ENCODE peak calls at places on chromosomes 2 and 18, in five cellular contexts. N is activated T-helper 2 cell treated with anti-CD3 and anti-CD28 coated beads, Interferon-gamma antibody, Interleukin-2, Interleukin-4, amounts not matched to agents 10 μg/mL and 5 μg/mL and 100 μg/mL, durations not matched to agents 14 hours and 24 hours and 36 hours; H is myocyte; Z is naive thymus-derived CD8-positive, alpha-beta T cell; S is MCF 10A. D is an unnamed sample.

GRCh38 chr2:159035790-159036411 is 67.5 kb downstream of the TANC1 start:
- DNase-seq in N (no peak), H (peak), Z (no peak), S (peak), D (no peak)

GRCh38 chr18:49016648-49017539 is 66.1 kb upstream of the SMAD7 start:
- DNase-seq in N (no peak), H (peak), Z (peak), S (peak), D (peak)

GRCh38 chr2:169716229-169716886 is 17.3 kb upstream of the KLHL23 start:
- DNase-seq in N (no peak), H (peak), Z (no peak), S (no peak), D (no peak)

GRCh38 chr2:36789181-36789804 is 92.8 kb downstream of the VIT start:
- DNase-seq in N (no peak), H (no peak), Z (no peak), S (no peak), D (no peak)

GRCh38 chr18:75544051-75544481 is 116.6 kb upstream of the SMIM21 start:
- DNase-seq in N (no peak), H (no peak), Z (no peak), S (no peak), D (no peak)

GRCh38 chr18:71239111-71239624 is 950.3 kb downstream of the SOCS6 start:
- DNase-seq in N (no peak), H (no peak), Z (no peak), S (no peak), D (no peak)

GRCh38 chr18:27608742-27609141 is 423.6 kb upstream of the CHST9 start:
- DNase-seq in N (no peak), H (no peak), Z (no peak), S (peak), D (no peak)

GRCh38 chr2:72950558-72951255 is 33.4 kb downstream of the EMX1 start:
- DNase-seq in N (no peak), H (no peak), Z (no peak), S (no peak), D (no peak)

GRCh38 chr2:6694555-6694954 is 171.2 kb downstream of the CMPK2 start:
- DNase-seq in N (no peak), H (peak), Z (no peak), S (peak), D (no peak)

GRCh38 chr2:96656540-96656939 is 14.0 kb downstream of the FER1L5 start:
- DNase-seq in N (no peak), H (no peak), Z (no peak), S (no peak), D (no peak)

GRCh38 chr2:230863442-230864121 is 1.2 kb upstream of the ITM2C start:
- DNase-seq in N (no peak), H (no peak), Z (no peak), S (no peak), D (no peak)

GRCh38 chr2:20356042-20356441 is 5.4 kb upstream of the PUM2 start:
- DNase-seq in N (no peak), H (peak), Z (no peak), S (peak), D (no peak)

GRCh38 chr2:38665854-38666577 is at the start of gene GALM:
- DNase-seq in N (peak), H (peak), Z (peak), S (no peak), D (peak)

GRCh38 chr18:8499810-8500663 is 109.2 kb upstream of the RAB12 start:
- DNase-seq in N (no peak), H (no peak), Z (no peak), S (no peak), D (no peak)

GRCh38 chr18:69518989-69519388 is 118.3 kb downstream of the DOK6 start:
- DNase-seq in N (no peak), H (no peak), Z (no peak), S (no peak), D (no peak)

GRCh38 chr2:20623241-20623640 is 27.7 kb downstream of the HS1BP3 start:
- DNase-seq in N (no peak), H (no peak), Z (no peak), S (no peak), D (no peak)

GRCh38 chr2:42064417-42064942 is 16.7 kb downstream of the PKDCC start:
- DNase-seq in N (no peak), H (no peak), Z (no peak), S (no peak), D (no peak)

GRCh38 chr2:45170191-45170975 is 161.1 kb upstream of the SIX2 start:
- DNase-seq in N (no peak), H (no peak), Z (no peak), S (no peak), D (no peak)

GRCh38 chr18:3230401-3231334 is 10.9 kb upstream of the MYOM1 start:
- DNase-seq in N (no peak), H (peak), Z (no peak), S (peak), D (no peak)

GRCh38 chr2:95056461-95057459 is 31.3 kb downstream of the MAL start:
- DNase-seq in N (no peak), H (peak), Z (no peak), S (no peak), D (no peak)

GRCh38 chr2:104923665-104924064 is 69.8 kb downstream of the POU3F3 start:
- DNase-seq in N (no peak), H (no peak), Z (no peak), S (peak), D (no peak)

GRCh38 chr2:56230171-56230570 is 46.4 kb downstream of the CCDC85A start:
- DNase-seq in N (no peak), H (no peak), Z (no peak), S (peak), D (no peak)

GRCh38 chr2:196234672-196235071 is 63.3 kb upstream of the STK17B start:
- DNase-seq in N (peak), H (peak), Z (no peak), S (peak), D (peak)

GRCh38 chr2:66684289-66684688 is 249.4 kb downstream of the MEIS1 start:
- DNase-seq in N (no peak), H (no peak), Z (no peak), S (peak), D (no peak)

GRCh38 chr2:239727776-239728600 is 297.2 kb downstream of the NDUFA10 start:
- DNase-seq in N (no peak), H (no peak), Z (no peak), S (no peak), D (no peak)

GRCh38 chr2:169799555-169799954 is 884 bp downstream of the SSB start:
- DNase-seq in N (no peak), H (no peak), Z (no peak), S (peak), D (no peak)

GRCh38 chr2:58140508-58141072 is 94.0 kb downstream of the VRK2 start:
- DNase-seq in N (no peak), H (no peak), Z (no peak), S (no peak), D (no peak)

GRCh38 chr2:96146881-96147592 is 1.8 kb upstream of the DUSP2 start:
- DNase-seq in N (peak), H (no peak), Z (no peak), S (peak), D (no peak)

GRCh38 chr2:130377491-130377890 is 21.6 kb downstream of the PTPN18 start:
- DNase-seq in N (no peak), H (no peak), Z (no peak), S (no peak), D (no peak)

GRCh38 chr2:12931211-12931844 is 214.6 kb downstream of the TRIB2 start:
- DNase-seq in N (no peak), H (peak), Z (no peak), S (peak), D (no peak)

GRCh38 chr2:233815861-233816260 is 37.7 kb downstream of the MROH2A start:
- DNase-seq in N (no peak), H (no peak), Z (no peak), S (no peak), D (no peak)

GRCh38 chr2:39625193-39625926 is 40.4 kb upstream of the TMEM178A start:
- DNase-seq in N (no peak), H (no peak), Z (no peak), S (no peak), D (no peak)

GRCh38 chr2:156334496-156335478 is 2.3 kb upstream of the NR4A2 start:
- DNase-seq in N (no peak), H (peak), Z (no peak), S (peak), D (peak)

GRCh38 chr2:36509077-36509476 is 88.9 kb downstream of the FEZ2 start:
- DNase-seq in N (no peak), H (no peak), Z (no peak), S (peak), D (no peak)

GRCh38 chr18:77147418-77147852 is 14.9 kb upstream of the MBP start:
- DNase-seq in N (no peak), H (no peak), Z (no peak), S (no peak), D (no peak)

GRCh38 chr18:6221602-6222014 is 193.1 kb downstream of the L3MBTL4 start:
- DNase-seq in N (no peak), H (no peak), Z (no peak), S (no peak), D (no peak)

D was measured in activated CD4-positive, alpha-beta memory T cell treated with anti-CD3 and anti-CD28 coated beads, Interleukin-2, amount 10 ng/mL, durations not matched to agents 7 days and 5 days.